ENCODE peak calls at places on chromosomes 12 and 14, in four cellular contexts. One of them, this sample, is unnamed.

GRCh38 chr12:10190558-10191388 is 11.9 kb downstream of the TMEM52B start:
- DNase-seq in K562: peak
- DNase-seq in HL-60: peak
- DNase-seq in GM12878: no peak
- DNase-seq in this sample: peak

GRCh38 chr12:75725505-75726120 is 214.2 kb upstream of the KRR1 start:
- DNase-seq in GM12878: no peak
- DNase-seq in HL-60: no peak
- DNase-seq in K562: peak
- DNase-seq in this sample: no peak

GRCh38 chr14:54782803-54783659 is 119.6 kb downstream of the GCH1 start:
- DNase-seq in K562: no peak
- DNase-seq in GM12878: no peak
- DNase-seq in HL-60: peak
- DNase-seq in this sample: peak

GRCh38 chr14:64706119-64706465 is 1.9 kb downstream of the PLEKHG3 start:
- DNase-seq in K562: no peak
- DNase-seq in GM12878: no peak
- DNase-seq in HL-60: no peak
- DNase-seq in this sample: no peak

GRCh38 chr12:68245071-68246021 is 8.1 kb downstream of the IL22 start:
- DNase-seq in HL-60: no peak
- DNase-seq in GM12878: no peak
- DNase-seq in K562: peak
- DNase-seq in this sample: no peak

GRCh38 chr12:6376965-6377666 is 1.8 kb upstream of the SCNN1A start:
- DNase-seq in K562: no peak
- DNase-seq in GM12878: no peak
- DNase-seq in HL-60: no peak
- DNase-seq in this sample: no peak

GRCh38 chr14:69079188-69079742 is 73.7 kb downstream of the DCAF5 start:
- DNase-seq in GM12878: no peak
- DNase-seq in HL-60: no peak
- DNase-seq in K562: no peak
- DNase-seq in this sample: no peak

GRCh38 chr14:69154779-69155178 is 1.9 kb upstream of the DCAF5 start:
- DNase-seq in HL-60: no peak
- DNase-seq in K562: no peak
- DNase-seq in GM12878: no peak
- DNase-seq in this sample: no peak

GRCh38 chr14:54692261-54692861 is 125.4 kb downstream of the SAMD4A start:
- DNase-seq in GM12878: no peak
- DNase-seq in HL-60: no peak
- DNase-seq in K562: no peak
- DNase-seq in this sample: no peak

GRCh38 chr12:80872053-80872452 is 65.7 kb downstream of the LIN7A start:
- DNase-seq in GM12878: no peak
- DNase-seq in K562: no peak
- DNase-seq in HL-60: no peak
- DNase-seq in this sample: no peak

GRCh38 chr12:80877706-80878384 is 59.9 kb downstream of the LIN7A start:
- DNase-seq in GM12878: no peak
- DNase-seq in K562: no peak
- DNase-seq in HL-60: no peak
- DNase-seq in this sample: no peak
- TF ChIP-seq POLR2AphosphoS5 in GM12878: no peak
- TF ChIP-seq POLR2AphosphoS5 in K562: no peak
- TF ChIP-seq POLR2AphosphoS5 in HL-60: no peak
- TF ChIP-seq POLR2AphosphoS5 in this sample: no peak

GRCh38 chr14:75023108-75023507 is 20.4 kb downstream of the EIF2B2 start:
- DNase-seq in GM12878: no peak
- DNase-seq in HL-60: no peak
- DNase-seq in K562: no peak
- DNase-seq in this sample: no peak
- TF ChIP-seq SPI1 in GM12878: no peak
- TF ChIP-seq SPI1 in HL-60: no peak
- TF ChIP-seq SPI1 in K562: no peak
- TF ChIP-seq SPI1 in this sample: no peak

DNA sequence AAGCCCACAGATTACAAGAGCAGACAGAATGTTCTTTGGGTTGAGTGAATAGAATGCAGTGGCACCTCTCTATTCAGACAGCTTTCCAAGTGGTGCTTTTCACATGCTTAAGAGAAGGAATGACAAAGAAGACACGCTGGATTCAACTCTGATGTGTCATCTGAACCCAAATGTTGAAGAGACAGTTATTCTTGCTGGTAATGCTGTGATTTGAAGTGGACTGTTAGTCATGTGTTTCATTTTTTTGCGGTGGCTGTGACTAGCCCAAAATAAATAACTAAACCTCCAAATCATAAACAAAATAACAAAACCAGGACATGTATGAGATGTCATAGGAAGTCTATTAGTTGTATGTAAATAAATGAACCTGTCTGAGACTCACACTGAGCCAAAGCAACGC is 391.8 kb upstream of the PRICKLE1 start:
- DNase-seq in HL-60: no peak
- DNase-seq in GM12878: no peak
- DNase-seq in K562: no peak
- DNase-seq in this sample: no peak
- TF ChIP-seq POLR2AphosphoS5 in HL-60: no peak
- TF ChIP-seq POLR2AphosphoS5 in GM12878: no peak
- TF ChIP-seq POLR2AphosphoS5 in K562: no peak
- TF ChIP-seq POLR2AphosphoS5 in this sample: no peak

DNA sequence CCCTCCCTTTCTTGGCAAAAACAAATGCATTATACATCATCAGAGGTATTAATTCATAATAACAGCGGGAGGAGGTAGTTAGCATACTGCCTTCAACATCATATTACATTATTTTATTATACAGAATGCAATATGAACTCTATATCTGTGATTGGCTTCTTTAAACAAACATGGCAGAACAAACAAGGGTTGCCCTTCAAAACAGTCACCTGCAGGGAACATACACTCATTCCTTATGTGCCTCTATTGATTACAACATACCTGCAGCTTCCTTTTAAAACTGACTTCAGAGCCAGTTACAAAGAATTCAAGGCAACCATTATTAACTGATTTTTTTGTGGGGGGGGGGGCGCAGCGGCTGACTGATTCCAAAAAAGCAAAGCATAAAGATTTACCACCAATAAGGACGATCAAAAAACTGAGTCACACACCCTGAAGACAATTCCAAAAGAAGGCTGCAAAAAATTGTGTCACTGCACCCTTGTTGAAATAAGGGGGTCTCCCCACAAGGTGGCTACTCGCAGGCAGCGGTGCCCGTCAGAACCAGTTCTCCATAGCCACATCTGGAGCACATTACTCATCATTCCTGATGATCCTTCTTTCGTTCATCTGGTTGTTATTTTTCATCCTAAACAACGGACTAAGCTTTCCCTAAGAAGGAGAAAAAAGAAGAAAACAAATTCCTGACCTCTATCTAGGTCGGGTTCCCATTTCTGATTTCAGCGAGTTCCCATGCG is 51.8 kb downstream of the SMUG1 start:
- DNase-seq in K562: no peak
- DNase-seq in HL-60: no peak
- DNase-seq in GM12878: no peak
- DNase-seq in this sample: no peak
- TF ChIP-seq SPI1 in K562: no peak
- TF ChIP-seq SPI1 in HL-60: no peak
- TF ChIP-seq SPI1 in GM12878: no peak
- TF ChIP-seq SPI1 in this sample: no peak

DNA sequence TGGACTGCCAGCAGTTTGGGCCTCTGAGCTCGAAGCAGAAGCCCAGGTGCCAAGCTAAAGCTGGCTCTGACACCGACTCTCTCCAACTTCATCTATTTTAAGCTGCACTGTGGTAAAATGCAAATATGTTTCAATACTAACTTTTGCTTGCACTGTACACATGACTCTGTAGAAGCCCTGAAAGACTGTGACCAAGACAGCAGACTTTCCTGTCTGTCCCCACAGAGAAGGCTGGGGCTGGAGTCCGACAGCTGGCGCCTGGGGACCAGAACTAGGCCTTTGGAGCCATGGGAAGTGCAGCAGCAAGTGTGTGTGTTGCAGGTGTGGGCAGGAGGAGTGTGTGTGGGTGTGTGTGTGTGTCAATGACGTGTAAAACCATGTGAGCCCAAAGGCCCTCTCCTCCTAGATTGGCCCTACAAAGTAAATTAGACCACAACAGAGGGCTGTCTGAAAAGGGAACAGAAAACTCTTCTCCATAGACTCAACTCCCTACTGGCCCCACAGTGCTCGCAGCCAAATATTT is 16.4 kb upstream of the RAB35 start:
- DNase-seq in GM12878: peak
- DNase-seq in K562: no peak
- DNase-seq in HL-60: no peak
- DNase-seq in this sample: peak
- TF ChIP-seq POLR2AphosphoS5 in GM12878: peak
- TF ChIP-seq POLR2AphosphoS5 in K562: no peak
- TF ChIP-seq POLR2AphosphoS5 in HL-60: no peak
- TF ChIP-seq POLR2AphosphoS5 in this sample: no peak

DNA sequence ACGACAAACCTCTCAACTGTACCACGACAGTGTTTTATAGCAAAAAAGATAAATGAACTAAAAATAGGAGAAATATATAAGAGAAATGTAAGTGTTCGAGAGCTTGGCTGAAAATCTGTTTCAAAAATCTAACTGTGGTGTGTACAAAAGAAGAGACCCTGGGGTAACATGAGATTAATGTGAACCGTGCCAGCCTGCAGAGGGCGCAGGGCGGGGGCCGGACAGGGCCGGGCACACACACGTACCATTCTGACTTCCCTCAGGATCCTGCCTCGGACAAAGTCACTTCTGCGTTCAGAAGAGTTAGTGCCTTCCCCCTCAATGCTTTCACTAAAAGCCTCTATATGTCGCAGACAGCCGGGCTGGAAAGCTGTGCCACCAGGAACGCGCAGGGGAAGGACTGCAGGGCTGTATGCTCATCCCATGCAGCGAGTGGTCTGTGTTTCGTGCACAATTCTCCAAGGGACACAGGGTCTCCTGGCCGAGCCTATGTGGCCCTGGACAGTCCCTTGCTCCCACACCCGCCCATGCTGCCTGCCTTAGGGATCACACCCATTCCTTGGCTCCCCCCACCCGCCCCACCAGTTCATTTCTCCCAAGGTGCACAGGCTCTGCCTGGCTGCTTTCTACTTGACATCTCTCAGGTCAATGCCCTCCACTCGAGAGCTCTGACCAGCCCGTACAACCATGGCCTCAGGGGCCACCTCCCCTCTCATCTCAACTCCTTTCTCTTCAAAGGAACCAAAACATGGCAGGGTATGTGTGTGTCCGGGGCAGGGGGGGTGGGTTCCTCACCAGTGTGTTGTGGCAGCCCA is 8.5 kb downstream of the CDCA4 start:
- DNase-seq in K562: no peak
- DNase-seq in HL-60: no peak
- DNase-seq in GM12878: no peak
- DNase-seq in this sample: no peak
- TF ChIP-seq SPI1 in K562: no peak
- TF ChIP-seq SPI1 in HL-60: no peak
- TF ChIP-seq SPI1 in GM12878: no peak
- TF ChIP-seq SPI1 in this sample: no peak

GRCh38 chr12:83349907-83350611 is 663.4 kb downstream of the TMTC2 start:
- DNase-seq in K562: no peak
- DNase-seq in HL-60: no peak
- DNase-seq in GM12878: no peak
- DNase-seq in this sample: no peak
- TF ChIP-seq POLR2AphosphoS5 in K562: no peak
- TF ChIP-seq POLR2AphosphoS5 in HL-60: no peak
- TF ChIP-seq POLR2AphosphoS5 in GM12878: no peak
- TF ChIP-seq POLR2AphosphoS5 in this sample: no peak

GRCh38 chr12:94704452-94704871 is 54.1 kb upstream of the TMCC3 start:
- DNase-seq in HL-60: no peak
- DNase-seq in GM12878: no peak
- DNase-seq in K562: no peak
- DNase-seq in this sample: no peak
- TF ChIP-seq SPI1 in HL-60: no peak
- TF ChIP-seq SPI1 in GM12878: no peak
- TF ChIP-seq SPI1 in K562: no peak
- TF ChIP-seq SPI1 in this sample: no peak

GRCh38 chr14:37114559-37114958 is 57.8 kb downstream of the SLC25A21 start:
- DNase-seq in K562: no peak
- DNase-seq in HL-60: no peak
- DNase-seq in GM12878: no peak
- DNase-seq in this sample: no peak

GRCh38 chr14:37122288-37122687 is 50.1 kb downstream of the SLC25A21 start:
- DNase-seq in GM12878: no peak
- DNase-seq in HL-60: no peak
- DNase-seq in K562: peak
- DNase-seq in this sample: no peak

GRCh38 chr14:37114039-37114438 is 58.4 kb downstream of the SLC25A21 start:
- DNase-seq in HL-60: no peak
- DNase-seq in GM12878: no peak
- DNase-seq in K562: no peak
- DNase-seq in this sample: no peak

GRCh38 chr14:37118673-37119366 is 53.6 kb downstream of the SLC25A21 start:
- DNase-seq in K562: peak
- DNase-seq in GM12878: no peak
- DNase-seq in HL-60: no peak
- DNase-seq in this sample: no peak

GRCh38 chr14:37116933-37117844 is 55.2 kb downstream of the SLC25A21 start:
- DNase-seq in GM12878: no peak
- DNase-seq in HL-60: no peak
- DNase-seq in K562: peak
- DNase-seq in this sample: no peak
- TF ChIP-seq POLR2AphosphoS5 in GM12878: no peak
- TF ChIP-seq POLR2AphosphoS5 in HL-60: no peak
- TF ChIP-seq POLR2AphosphoS5 in K562: no peak
- TF ChIP-seq POLR2AphosphoS5 in this sample: no peak

This sample was measured in GM12891.